ENCODE peak calls at places on chromosomes 3 and 15, in ten cellular contexts. R, W, O, B, A, U, J, N, G and C are unnamed samples. For H3K4me1, the result is how much of the 10 kb centered on the place peaks cover.

GRCh38 chr3:172516318-172517214 is 6.7 kb downstream of the TNFSF10 start:
- DNase-seq in R (no peak), W (peak), O (peak), B (peak), A (peak), U (peak), J (peak), N (no peak), G (peak), C (peak)

GRCh38 chr3:194654443-194654842 is 17.5 kb downstream of the LSG1 start:
- DNase-seq in R (no peak), W (no peak), O (no peak), B (no peak), A (no peak), U (no peak), J (no peak), N (no peak), G (no peak), C (no peak)

GRCh38 chr15:52331490-52332240 is 36.1 kb upstream of the MYO5C start:
- DNase-seq in R (no peak), W (peak), O (peak), B (no peak), A (no peak), U (peak), J (no peak), N (peak), G (peak), C (no peak)

GRCh38 chr3:10164546-10165393 is at the start of gene IRAK2:
- DNase-seq in R (no peak), W (peak), O (peak), B (peak), A (peak), U (peak), J (peak), N (peak), G (peak), C (peak)

GRCh38 chr15:45640610-45641009 is 5.8 kb downstream of the SQOR start:
- DNase-seq in R (no peak), W (no peak), O (no peak), B (no peak), A (no peak), U (peak), J (no peak), N (no peak), G (peak), C (no peak)

GRCh38 chr3:108698461-108698860 is 58.7 kb downstream of the RETNLB start:
- DNase-seq in R (no peak), W (no peak), O (no peak), B (no peak), A (no peak), U (no peak), J (no peak), N (no peak), G (no peak), C (no peak)

GRCh38 chr3:186588619-186589018 is 18.1 kb downstream of the DNAJB11 start:
- DNase-seq in R (no peak), W (no peak), O (no peak), B (no peak), A (no peak), U (no peak), J (no peak), N (no peak), G (no peak), C (no peak)

GRCh38 chr3:129612350-129613204 is 6.1 kb upstream of the PLXND1 start:
- DNase-seq in R (no peak), W (no peak), O (no peak), B (no peak), A (peak), U (peak), J (no peak), N (no peak), G (no peak), C (no peak)

GRCh38 chr3:101973163-101973505 is 123.8 kb downstream of the NFKBIZ start:
- DNase-seq in R (no peak), W (no peak), O (no peak), B (no peak), A (no peak), U (no peak), J (no peak), N (no peak), G (no peak), C (no peak)

GRCh38 chr3:57992430-57993213 is 15.6 kb upstream of the FLNB start:
- DNase-seq in R (no peak), W (peak), O (no peak), B (no peak), A (no peak), U (peak), J (no peak), N (no peak), G (no peak), C (no peak)

GRCh38 chr3:14142567-14143270 is 17.9 kb downstream of the TMEM43 start:
- DNase-seq in R (no peak), W (no peak), O (no peak), B (no peak), A (no peak), U (no peak), J (no peak), N (no peak), G (no peak), C (no peak)

GRCh38 chr15:67109141-67110034 is 44.0 kb downstream of the SMAD3 start:
- DNase-seq in R (no peak), W (peak), O (peak), B (peak), A (peak), U (peak), J (peak), N (peak), G (peak), C (peak)

GRCh38 chr15:89167267-89168176 is 53.9 kb downstream of the RLBP1 start:
- DNase-seq in R (no peak), W (no peak), O (no peak), B (no peak), A (no peak), U (peak), J (no peak), N (no peak), G (peak), C (no peak)

GRCh38 chr3:120795959-120796358 is 53.4 kb downstream of the GTF2E1 start:
- DNase-seq in R (no peak), W (no peak), O (no peak), B (no peak), A (no peak), U (peak), J (no peak), N (no peak), G (no peak), C (no peak)

GRCh38 chr3:16807981-16808380 is 76.8 kb upstream of the PLCL2 start:
- DNase-seq in R (no peak), W (no peak), O (no peak), B (no peak), A (no peak), U (no peak), J (no peak), N (no peak), G (no peak), C (no peak)

GRCh38 chr3:37259291-37259690 is 84.9 kb upstream of the LRRFIP2 start:
- DNase-seq in R (no peak), W (no peak), O (no peak), B (no peak), A (no peak), U (no peak), J (no peak), N (no peak), G (no peak), C (no peak)

GRCh38 chr3:122536634-122537033 is 21.9 kb upstream of the KPNA1 start:
- DNase-seq in R (no peak), W (no peak), O (no peak), B (no peak), A (no peak), U (no peak), J (no peak), N (no peak), G (no peak), C (no peak)

GRCh38 chr3:110576962-110577361 is 494.7 kb upstream of the NECTIN3 start:
- DNase-seq in R (no peak), W (no peak), O (no peak), B (no peak), A (no peak), U (peak), J (no peak), N (no peak), G (no peak), C (no peak)

GRCh38 chr15:72342385-72342784 is 22.4 kb upstream of the CELF6 start:
- DNase-seq in R (no peak), W (peak), O (no peak), B (no peak), A (no peak), U (peak), J (no peak), N (peak), G (no peak), C (no peak)

GRCh38 chr3:126197854-126198584 is 17.6 kb upstream of the ALDH1L1 start:
- DNase-seq in R (no peak), W (peak), O (peak), B (peak), A (peak), U (peak), J (peak), N (peak), G (peak), C (peak)

GRCh38 chr15:71743861-71744382 is 66.4 kb upstream of the NR2E3 start:
- DNase-seq in R (no peak), W (peak), O (peak), B (peak), A (peak), U (peak), J (peak), N (peak), G (no peak), C (peak)

GRCh38 chr3:18124501-18124900 is 300.6 kb downstream of the SATB1 start:
- DNase-seq in R (no peak), W (no peak), O (no peak), B (no peak), A (no peak), U (no peak), J (no peak), N (no peak), G (no peak), C (no peak)

GRCh38 chr3:141625506-141625905 is 112.6 kb upstream of the RNF7 start:
- DNase-seq in R (no peak), W (no peak), O (no peak), B (no peak), A (no peak), U (peak), J (no peak), N (no peak), G (no peak), C (peak)

GRCh38 chr3:3170998-3171397 is 8.5 kb downstream of the CRBN start:
- DNase-seq in R (no peak), W (no peak), O (no peak), B (no peak), A (no peak), U (peak), J (no peak), N (no peak), G (no peak), C (no peak)

GRCh38 chr3:47899495-47900108 is 96.7 kb downstream of the DHX30 start:
- DNase-seq in R (no peak), W (no peak), O (peak), B (no peak), A (no peak), U (no peak), J (no peak), N (no peak), G (no peak), C (no peak)

GRCh38 chr3:131762981-131763380 is 260.2 kb upstream of the MRPL3 start:
- DNase-seq in R (no peak), W (no peak), O (no peak), B (no peak), A (no peak), U (no peak), J (no peak), N (no peak), G (no peak), C (no peak)

GRCh38 chr3:119768668-119769393 is 13.1 kb upstream of the NR1I2 start:
- DNase-seq in R (no peak), W (no peak), O (no peak), B (no peak), A (no peak), U (no peak), J (no peak), N (no peak), G (no peak), C (no peak)

GRCh38 chr15:90561344-90562244 is 31.9 kb downstream of the CRTC3 start:
- DNase-seq in R (no peak), W (no peak), O (no peak), B (no peak), A (peak), U (no peak), J (no peak), N (no peak), G (no peak), C (no peak)

GRCh38 chr3:51057111-51057510 is 328.0 kb upstream of the MANF start:
- DNase-seq in R (no peak), W (no peak), O (no peak), B (no peak), A (no peak), U (no peak), J (no peak), N (no peak), G (no peak), C (no peak)
- H3K4me1 ChIP-seq in R (under half), W (under half), O (under half), B (under half), A (under half), U (under half), J (under half), N (under half), G (under half), C (under half)

GRCh38 chr3:46612324-46612723 is at the start of gene FAM240A:
- DNase-seq in R (no peak), W (no peak), O (no peak), B (peak), A (no peak), U (no peak), J (peak), N (no peak), G (peak), C (no peak)

GRCh38 chr3:46613313-46614005 is 1.1 kb downstream of the FAM240A start:
- DNase-seq in R (no peak), W (no peak), O (no peak), B (no peak), A (no peak), U (no peak), J (no peak), N (no peak), G (no peak), C (no peak)

GRCh38 chr3:46609074-46609735 is 3.1 kb upstream of the FAM240A start:
- DNase-seq in R (no peak), W (no peak), O (no peak), B (no peak), A (no peak), U (no peak), J (no peak), N (no peak), G (no peak), C (no peak)

GRCh38 chr3:46607603-46608028 is 4.7 kb upstream of the FAM240A start:
- DNase-seq in R (no peak), W (no peak), O (no peak), B (no peak), A (no peak), U (peak), J (peak), N (no peak), G (no peak), C (no peak)

DNA sequence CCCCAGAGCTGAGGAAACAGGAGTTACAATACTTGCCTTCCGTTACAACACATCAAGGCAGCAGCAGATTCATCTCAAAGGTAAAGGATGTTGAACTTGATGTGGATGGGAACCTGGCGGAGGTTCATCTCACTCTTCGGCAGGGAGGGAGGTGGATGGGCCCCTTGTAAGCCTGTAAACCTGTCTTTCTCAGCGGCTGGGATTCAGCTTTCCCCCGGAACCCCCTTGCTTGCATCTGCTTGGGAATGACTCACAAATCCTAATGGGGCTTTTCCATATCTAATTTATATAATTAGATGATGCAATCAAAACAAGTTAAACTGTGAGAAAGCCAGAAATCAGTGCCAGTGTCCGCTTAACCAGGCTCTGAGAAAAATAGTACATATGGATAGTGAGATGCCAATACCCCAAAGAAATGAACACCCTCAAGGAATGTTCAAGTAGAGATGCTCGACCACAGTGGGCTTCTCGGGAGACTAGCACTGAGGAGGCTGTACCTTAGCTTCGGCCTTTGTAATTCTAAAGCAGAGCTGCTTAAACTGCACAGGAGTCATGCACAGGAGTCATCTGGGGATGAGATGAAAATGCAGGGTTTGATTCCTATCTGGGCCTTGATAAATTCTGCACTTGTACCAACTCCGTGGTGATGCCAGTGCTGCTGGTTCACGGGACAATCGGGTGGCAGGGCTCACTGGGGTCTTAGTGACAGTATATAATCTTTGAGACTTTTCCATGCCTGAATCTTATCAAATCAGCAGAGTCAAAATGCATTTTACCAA is 2.2 kb upstream of the FAM240A start:
- DNase-seq in R (no peak), W (no peak), O (no peak), B (no peak), A (no peak), U (no peak), J (no peak), N (no peak), G (no peak), C (no peak)
- H3K27ac ChIP-seq in R (no peak), W (no peak), O (no peak), B (no peak), A (no peak), U (no peak), J (no peak), N (no peak), G (no peak), C (no peak)

GRCh38 chr3:184188080-184188479 is 2.1 kb downstream of the ABCF3 start:
- DNase-seq in R (no peak), W (no peak), O (no peak), B (no peak), A (no peak), U (no peak), J (no peak), N (no peak), G (no peak), C (no peak)

GRCh38 chr3:184186902-184187207 is 856 bp downstream of the ABCF3 start:
- DNase-seq in R (no peak), W (no peak), O (no peak), B (no peak), A (no peak), U (no peak), J (no peak), N (no peak), G (no peak), C (no peak)

GRCh38 chr3:184184546-184185234 is 1.3 kb upstream of the ABCF3 start:
- DNase-seq in R (no peak), W (no peak), O (no peak), B (no peak), A (no peak), U (no peak), J (no peak), N (no peak), G (no peak), C (no peak)

GRCh38 chr3:184185461-184186183 is 377 bp upstream of the ABCF3 start:
- DNase-seq in R (peak), W (peak), O (peak), B (peak), A (peak), U (peak), J (peak), N (peak), G (peak), C (peak)

DNA sequence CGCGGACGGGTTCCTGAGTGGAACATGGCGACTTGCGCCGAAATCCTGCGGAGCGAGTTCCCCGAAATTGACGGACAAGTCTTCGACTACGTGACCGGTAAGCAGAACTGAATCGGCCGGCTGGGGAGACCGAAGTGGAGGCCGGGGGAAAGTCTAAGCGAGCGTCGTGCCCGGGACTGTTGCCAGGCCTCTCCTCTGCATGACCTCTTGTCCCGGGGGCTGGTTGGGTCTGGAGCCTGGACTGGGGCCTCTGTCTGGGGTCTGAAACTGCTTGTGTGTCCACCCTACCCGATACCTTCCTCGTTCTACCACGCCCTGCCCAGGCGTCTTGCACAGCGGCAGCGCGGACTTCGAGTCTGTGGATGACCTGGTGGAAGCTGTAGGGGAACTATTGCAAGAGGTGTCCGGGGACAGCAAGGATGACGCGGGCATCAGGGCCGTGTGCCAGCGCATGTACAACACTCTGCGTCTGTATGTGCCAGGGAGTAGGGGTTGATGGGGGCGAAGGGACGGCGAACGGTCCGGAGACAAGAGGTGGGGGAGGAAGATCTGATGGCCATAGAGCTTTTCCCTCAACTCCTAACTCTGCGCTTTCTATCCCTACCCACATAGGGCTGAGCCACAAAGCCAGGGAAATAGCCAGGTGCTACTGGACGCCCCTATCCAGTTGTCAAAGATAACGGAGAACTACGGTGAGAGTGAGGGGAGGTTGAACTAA is at the start of gene ABCF3:
- DNase-seq in R (no peak), W (peak), O (no peak), B (no peak), A (peak), U (no peak), J (no peak), N (no peak), G (no peak), C (peak)
- TF ChIP-seq POLR2A in R (no peak), W (peak), O (peak), B (peak), A (peak), U (peak), J (peak), N (peak), G (peak), C (peak)

GRCh38 chr15:74788716-74789151 is 6.9 kb downstream of the CSK start:
- DNase-seq in R (no peak), W (peak), O (no peak), B (peak), A (no peak), U (no peak), J (no peak), N (peak), G (no peak), C (no peak)

GRCh38 chr15:74789171-74789627 is 7.3 kb downstream of the CSK start:
- DNase-seq in R (no peak), W (peak), O (no peak), B (peak), A (no peak), U (no peak), J (no peak), N (peak), G (no peak), C (no peak)

GRCh38 chr15:74790080-74790916 is 8.4 kb downstream of the CSK start:
- DNase-seq in R (no peak), W (peak), O (no peak), B (peak), A (peak), U (no peak), J (peak), N (peak), G (no peak), C (peak)

GRCh38 chr15:74791007-74791406 is 9.1 kb downstream of the CSK start:
- DNase-seq in R (no peak), W (no peak), O (no peak), B (no peak), A (no peak), U (no peak), J (no peak), N (no peak), G (no peak), C (no peak)

GRCh38 chr15:74789741-74790079 is 7.8 kb downstream of the CSK start:
- DNase-seq in R (no peak), W (no peak), O (no peak), B (peak), A (no peak), U (no peak), J (no peak), N (no peak), G (no peak), C (no peak)
- H3K4me1 ChIP-seq in R (half or more), W (half or more), O (under half), B (under half), A (under half), U (under half), J (half or more), N (under half), G (half or more), C (under half)